ENCODE peak calls at places on chromosomes 4 and X, in six cellular contexts. P is CD4-positive, CD25-positive, alpha-beta regulatory T cell; E is RWPE2; O is upper lobe of right lung; S is K562; C is foreskin keratinocyte. W is an unnamed sample. For H3K4me1, the result is how much of the 10 kb centered on the place peaks cover.

GRCh38 chr4:128980816-128981326 is 112.5 kb downstream of the SCLT1 start:
- ATAC-seq in P (no peak), E (no peak), O (no peak), S (no peak), C (no peak), W (no peak)

GRCh38 chr4:107709916-107710315 is 10.1 kb downstream of the PAPSS1 start:
- ATAC-seq in P (no peak), E (peak), O (peak), S (peak), C (peak), W (no peak)

GRCh38 chr4:37865450-37865849 is 25.4 kb upstream of the TBC1D1 start:
- ATAC-seq in P (no peak), E (no peak), O (no peak), S (no peak), C (no peak), W (peak)

GRCh38 chrX:47169273-47169672 is 24.3 kb downstream of the RBM10 start:
- ATAC-seq in P (no peak), E (no peak), O (no peak), S (no peak), C (no peak), W (no peak)

GRCh38 chr4:100299019-100299418 is 108.8 kb upstream of the DDIT4L start:
- ATAC-seq in P (no peak), E (peak), O (no peak), S (no peak), C (peak), W (peak)

GRCh38 chr4:1137063-1137771 is 23.9 kb upstream of the RNF212 start:
- ATAC-seq in P (no peak), E (no peak), O (peak), S (no peak), C (no peak), W (no peak)

GRCh38 chr4:163165217-163166017 is 1.3 kb downstream of the NAF1 start:
- ATAC-seq in P (no peak), E (no peak), O (peak), S (peak), C (no peak), W (no peak)

GRCh38 chrX:41781500-41781899 is 57.5 kb downstream of the GPR82 start:
- ATAC-seq in P (peak), E (no peak), O (peak), S (peak), C (no peak), W (no peak)

GRCh38 chrX:41293269-41293668 is 40.7 kb upstream of the DDX3X start:
- ATAC-seq in P (no peak), E (no peak), O (peak), S (no peak), C (no peak), W (no peak)

GRCh38 chrX:37348237-37349130 is 680 bp upstream of the PRRG1 start:
- ATAC-seq in P (no peak), E (peak), O (no peak), S (peak), C (peak), W (no peak)

GRCh38 chrX:44903107-44903506 is 30.1 kb downstream of the KDM6A start:
- ATAC-seq in P (no peak), E (peak), O (no peak), S (peak), C (peak), W (no peak)

GRCh38 chr4:112257098-112257497 is 25.5 kb downstream of the AP1AR start:
- ATAC-seq in P (no peak), E (no peak), O (peak), S (no peak), C (no peak), W (no peak)

GRCh38 chr4:104879367-104879766 is 267.3 kb upstream of the TET2 start:
- ATAC-seq in P (no peak), E (no peak), O (no peak), S (no peak), C (peak), W (no peak)

GRCh38 chr4:10097906-10098769 is 18.5 kb downstream of the WDR1 start:
- ATAC-seq in P (no peak), E (no peak), O (no peak), S (no peak), C (no peak), W (no peak)

GRCh38 chr4:144872508-144873293 is 225.3 kb downstream of the ANAPC10 start:
- ATAC-seq in P (no peak), E (no peak), O (no peak), S (no peak), C (no peak), W (peak)

GRCh38 chrX:70124678-70125077 is 8.6 kb upstream of the IGBP1 start:
- ATAC-seq in P (no peak), E (no peak), O (no peak), S (no peak), C (no peak), W (no peak)

GRCh38 chr4:163679189-163679588 is 184.7 kb downstream of the TMA16 start:
- ATAC-seq in P (no peak), E (peak), O (no peak), S (no peak), C (peak), W (no peak)

GRCh38 chr4:168531305-168531704 is 34.5 kb downstream of the PALLD start:
- ATAC-seq in P (no peak), E (no peak), O (no peak), S (no peak), C (no peak), W (no peak)

DNA sequence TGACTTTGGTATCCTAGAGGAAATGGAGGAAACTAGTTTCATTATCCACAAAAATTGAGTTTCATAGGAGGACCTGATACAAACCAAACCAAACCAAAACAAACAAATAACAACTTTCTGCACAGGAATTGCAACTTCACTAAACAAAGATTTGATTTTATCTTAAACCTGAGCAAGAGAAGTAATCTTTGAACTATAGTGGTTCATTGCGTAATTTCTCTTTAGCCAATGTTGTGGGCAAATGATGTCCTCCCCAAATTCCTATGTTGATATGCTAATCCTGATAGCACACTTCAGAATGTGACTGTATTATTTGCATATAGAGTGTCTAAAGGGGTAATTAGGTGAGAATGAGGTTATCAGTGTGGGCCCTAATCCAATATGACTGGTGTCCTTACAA is 102.4 kb downstream of the CAMK2D start:
- ATAC-seq in P (no peak), E (no peak), O (no peak), S (no peak), C (no peak), W (no peak)
- H3K4me1 ChIP-seq in P (under half), E (under half), O (under half), S (under half), C (under half), W (under half)

DNA sequence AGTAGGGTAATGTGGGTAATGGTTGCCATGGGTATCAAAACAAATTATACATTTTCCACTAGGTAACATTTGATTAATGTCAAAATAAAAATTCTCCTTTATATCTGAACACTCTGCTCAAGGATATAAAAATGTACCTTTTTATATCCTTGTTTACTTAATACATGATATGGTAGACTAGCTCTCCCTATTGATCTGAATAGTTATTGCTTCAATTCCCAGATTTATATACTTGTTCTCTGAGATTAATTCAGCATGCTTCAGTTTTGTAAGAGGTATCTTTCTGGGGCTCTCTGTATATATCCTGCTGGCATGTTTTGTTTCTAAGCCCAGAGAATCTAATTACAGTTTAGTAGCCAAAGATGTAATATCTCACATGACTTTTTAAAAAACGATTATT is 169.7 kb downstream of the NPNT start:
- ATAC-seq in P (no peak), E (no peak), O (no peak), S (no peak), C (no peak), W (no peak)
- H3K4me1 ChIP-seq in P (under half), E (under half), O (under half), S (under half), C (under half), W (under half)

DNA sequence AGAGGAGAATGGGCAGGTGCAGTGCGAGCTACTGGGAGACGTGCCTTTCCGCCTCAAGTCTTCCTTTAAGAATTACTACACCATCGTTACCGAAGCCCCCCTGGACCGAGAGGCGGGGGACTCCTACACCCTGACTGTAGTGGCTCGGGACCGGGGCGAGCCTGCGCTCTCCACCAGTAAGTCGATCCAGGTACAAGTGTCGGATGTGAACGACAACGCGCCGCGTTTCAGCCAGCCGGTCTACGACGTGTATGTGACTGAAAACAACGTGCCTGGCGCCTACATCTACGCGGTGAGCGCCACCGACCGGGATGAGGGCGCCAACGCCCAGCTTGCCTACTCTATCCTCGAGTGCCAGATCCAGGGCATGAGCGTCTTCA is 2.2 kb downstream of the PCDH10 start:
- ATAC-seq in P (no peak), E (peak), O (no peak), S (no peak), C (no peak), W (no peak)
- H3K4me1 ChIP-seq in P (under half), E (under half), O (half or more), S (under half), C (under half), W (under half)

DNA sequence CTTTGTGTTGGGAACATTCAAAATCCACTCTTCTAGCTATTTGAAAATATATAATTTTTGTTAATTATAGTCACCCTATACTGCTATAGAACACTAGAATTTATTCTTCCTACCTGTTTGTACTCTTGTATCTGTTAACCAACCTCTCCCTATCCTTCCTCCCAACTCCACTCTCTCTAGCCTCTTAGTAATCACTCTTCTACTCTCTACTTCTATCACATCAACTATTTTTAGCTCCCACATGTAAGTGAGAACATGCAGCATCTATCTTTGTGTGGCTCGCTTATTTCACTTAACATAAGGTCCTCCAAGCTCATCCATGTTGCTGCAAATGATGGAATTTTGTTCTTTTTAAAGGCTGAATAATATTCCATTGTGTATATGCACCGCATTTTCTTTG is 537.3 kb downstream of the MID1IP1 start:
- ATAC-seq in P (no peak), E (no peak), O (no peak), S (no peak), C (no peak), W (no peak)
- H3K4me1 ChIP-seq in P (under half), E (under half), O (under half), S (under half), C (under half), W (under half)

DNA sequence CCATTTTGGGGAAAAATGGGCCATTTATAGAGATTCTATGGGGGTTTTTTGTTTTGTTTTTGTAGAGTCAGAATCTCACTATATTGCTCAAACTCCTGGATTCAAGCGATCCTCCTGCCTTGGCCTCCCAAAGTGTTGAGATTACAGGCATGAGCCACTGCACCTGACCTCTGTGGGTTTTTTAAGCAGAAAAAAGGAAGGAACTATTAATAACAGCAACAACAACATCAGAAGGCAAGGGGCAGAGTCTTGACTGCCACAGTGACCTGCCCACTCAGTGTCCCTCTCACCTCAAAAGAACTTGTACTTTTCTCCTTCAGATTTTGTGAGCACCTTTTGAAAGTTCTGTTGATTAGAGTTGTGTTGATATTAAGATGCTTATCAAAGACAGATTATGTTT is 48.1 kb downstream of the FNIP2 start:
- ATAC-seq in P (no peak), E (no peak), O (peak), S (no peak), C (no peak), W (no peak)
- H3K4me1 ChIP-seq in P (under half), E (under half), O (half or more), S (under half), C (under half), W (under half)

GRCh38 chr4:151206241-151207005 is 70.5 kb upstream of the PRSS48 start:
- ATAC-seq in P (no peak), E (no peak), O (no peak), S (no peak), C (no peak), W (no peak)
- H3K4me1 ChIP-seq in P (under half), E (under half), O (under half), S (under half), C (under half), W (half or more)

GRCh38 chr4:80266267-80266901 is at the start of gene FGF5:
- ATAC-seq in P (peak), E (peak), O (peak), S (peak), C (peak), W (peak)

GRCh38 chr4:80268936-80269335 is 2.5 kb downstream of the FGF5 start:
- ATAC-seq in P (no peak), E (no peak), O (no peak), S (no peak), C (no peak), W (no peak)

GRCh38 chr4:80266902-80267380 is 477 bp downstream of the FGF5 start:
- ATAC-seq in P (no peak), E (peak), O (peak), S (peak), C (peak), W (peak)

GRCh38 chr4:80270321-80270720 is 3.9 kb downstream of the FGF5 start:
- ATAC-seq in P (no peak), E (no peak), O (no peak), S (no peak), C (no peak), W (no peak)

GRCh38 chr4:80268081-80268823 is 1.8 kb downstream of the FGF5 start:
- ATAC-seq in P (no peak), E (peak), O (peak), S (no peak), C (peak), W (no peak)
- H3K4me1 ChIP-seq in P (under half), E (under half), O (under half), S (under half), C (under half), W (under half)

GRCh38 chrX:39773150-39773549 is 324.6 kb downstream of the BCOR start:
- ATAC-seq in P (no peak), E (no peak), O (no peak), S (no peak), C (no peak), W (no peak)
- H3K4me1 ChIP-seq in P (half or more), E (under half), O (under half), S (under half), C (under half), W (under half)

GRCh38 chr4:76984127-76984526 is 34.6 kb downstream of the SEPTIN11 start:
- ATAC-seq in P (no peak), E (no peak), O (no peak), S (peak), C (no peak), W (peak)

GRCh38 chr4:76984788-76985211 is 35.2 kb downstream of the SEPTIN11 start:
- ATAC-seq in P (no peak), E (peak), O (peak), S (no peak), C (peak), W (peak)

GRCh38 chr4:76981649-76982048 is 32.1 kb downstream of the SEPTIN11 start:
- ATAC-seq in P (no peak), E (no peak), O (no peak), S (no peak), C (no peak), W (no peak)

GRCh38 chr4:76980280-76980679 is 30.7 kb downstream of the SEPTIN11 start:
- ATAC-seq in P (no peak), E (no peak), O (peak), S (no peak), C (no peak), W (no peak)

GRCh38 chr4:76982638-76983579 is 33.4 kb downstream of the SEPTIN11 start:
- ATAC-seq in P (no peak), E (no peak), O (no peak), S (peak), C (no peak), W (no peak)
- H3K4me1 ChIP-seq in P (under half), E (under half), O (half or more), S (under half), C (under half), W (half or more)